ENCODE peak calls at places on chromosomes 4 and X, in six cellular contexts. M is astrocyte, L is pancreas, W is suprapubic skin, P is Peyer's patch, D is coronary artery. H is an unnamed sample.

GRCh38 chr4:78951862-78952472 is 12.7 kb upstream of the PAQR3 start:
- DNase-seq in M (no peak), L (no peak), W (no peak), P (no peak), D (no peak), H (peak)

GRCh38 chrX:30992381-30992904 is 79.4 kb downstream of the FTHL17 start:
- DNase-seq in M (peak), L (no peak), W (no peak), P (no peak), D (no peak), H (no peak)

GRCh38 chrX:67545772-67546495 is 2.1 kb downstream of the AR start:
- DNase-seq in M (no peak), L (peak), W (peak), P (no peak), D (peak), H (no peak)

GRCh38 chrX:7330551-7330950 is 182.6 kb upstream of the PUDP start:
- DNase-seq in M (no peak), L (no peak), W (no peak), P (no peak), D (no peak), H (no peak)

GRCh38 chrX:136147320-136147901 is at the start of gene FHL1:
- DNase-seq in M (no peak), L (peak), W (peak), P (peak), D (peak), H (peak)

GRCh38 chr4:1206299-1207156 is 34.1 kb upstream of the SPON2 start:
- DNase-seq in M (no peak), L (peak), W (no peak), P (peak), D (peak), H (peak)

GRCh38 chr4:109433281-109434006 is at the start of gene SEC24B:
- DNase-seq in M (peak), L (peak), W (peak), P (peak), D (peak), H (peak)

GRCh38 chrX:152842772-152843338 is 12.0 kb downstream of the NSDHL start:
- DNase-seq in M (no peak), L (no peak), W (no peak), P (no peak), D (no peak), H (no peak)

GRCh38 chr4:139209470-139210063 is 32.5 kb upstream of the ELF2 start:
- DNase-seq in M (no peak), L (no peak), W (no peak), P (no peak), D (no peak), H (no peak)

DNA sequence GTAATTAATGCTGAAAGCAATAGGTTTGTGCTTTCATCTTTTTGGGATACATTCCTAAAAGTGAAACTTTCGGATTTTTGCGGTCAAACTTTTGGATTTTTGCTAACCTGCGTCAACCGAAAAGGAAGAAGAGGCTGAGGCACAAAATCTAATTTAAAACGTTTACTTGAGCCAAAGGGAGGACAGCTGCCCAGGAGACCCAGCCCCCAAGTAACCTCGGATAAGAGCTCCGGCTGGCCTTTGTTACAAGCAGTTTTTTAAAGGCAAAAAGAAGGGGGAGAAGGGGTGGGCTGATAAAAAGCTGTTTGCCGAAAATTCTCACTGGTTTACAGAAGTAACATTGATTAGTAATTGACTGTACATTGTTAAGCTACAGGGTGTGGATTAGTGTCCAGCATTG is 59.3 kb upstream of the USP9X start:
- DNase-seq in M (peak), L (no peak), W (no peak), P (no peak), D (no peak), H (no peak)
- H3K27ac ChIP-seq in M (peak), L (no peak), W (no peak), P (peak), D (no peak), H (no peak)

DNA sequence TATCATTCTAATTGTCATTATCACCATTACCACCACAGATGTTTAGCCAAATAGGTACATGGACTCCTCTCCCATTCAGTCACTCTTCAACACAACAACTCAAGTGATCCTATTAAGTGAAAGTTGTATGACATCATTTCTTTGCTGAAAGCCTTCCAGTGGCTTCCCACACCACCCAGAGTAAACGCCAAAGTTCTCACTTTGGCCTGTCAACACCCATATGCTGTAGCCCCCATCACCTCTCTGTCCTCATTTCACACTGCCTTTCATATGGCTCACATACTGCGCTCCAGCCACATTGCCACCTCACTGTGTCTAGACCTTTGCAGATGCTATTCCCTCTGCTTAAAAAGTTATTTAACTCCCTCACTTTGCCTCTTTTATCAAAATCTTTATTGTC is 682.3 kb downstream of the ADGRL3 start:
- DNase-seq in M (no peak), L (no peak), W (no peak), P (no peak), D (no peak), H (no peak)
- TF ChIP-seq CTCF in M (no peak), L (no peak), W (no peak), P (no peak), D (no peak), H (no peak)

DNA sequence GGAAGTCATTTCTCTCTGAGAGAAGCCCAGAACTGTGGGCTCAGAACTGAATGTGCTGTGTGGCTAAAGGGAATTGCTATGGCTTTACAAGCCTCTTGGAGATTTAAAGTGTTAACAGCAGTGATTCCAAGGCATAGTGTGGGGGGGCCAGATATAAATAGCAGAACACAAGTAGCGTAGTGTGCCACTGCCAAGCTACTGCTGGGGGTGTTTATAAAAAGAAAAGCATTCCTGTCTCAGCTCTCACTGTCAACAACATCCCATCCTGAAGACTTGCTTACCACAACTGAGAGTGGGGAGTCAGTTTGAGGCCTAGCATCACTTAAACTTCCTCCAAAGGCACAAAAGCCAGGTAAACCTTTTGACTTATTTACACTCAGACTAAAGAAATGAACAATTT is at the start of gene ART3:
- DNase-seq in M (no peak), L (no peak), W (no peak), P (no peak), D (no peak), H (no peak)
- H3K4me3 ChIP-seq in M (no peak), L (no peak), W (no peak), P (no peak), D (no peak), H (no peak)

DNA sequence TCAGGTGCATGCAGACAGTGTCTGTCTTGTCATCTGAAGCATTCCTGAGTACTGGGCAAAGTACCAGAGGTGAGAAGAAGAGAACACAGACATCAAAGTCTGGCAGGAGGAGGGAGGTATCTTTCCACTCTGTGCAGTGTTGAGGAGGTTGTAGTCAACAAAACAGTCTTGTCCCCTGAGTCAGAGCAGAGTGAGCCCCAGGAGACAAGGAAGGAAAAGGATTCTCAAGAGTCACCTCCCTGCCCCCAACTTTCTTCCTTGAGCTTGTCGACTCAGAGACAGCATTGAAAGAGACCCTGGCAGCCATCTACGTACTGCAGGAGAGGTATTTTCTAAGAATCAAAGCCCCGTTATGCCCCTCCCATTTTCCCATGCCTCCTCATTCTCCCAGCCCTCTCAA is 4.4 kb upstream of the SRPX start:
- DNase-seq in M (no peak), L (no peak), W (no peak), P (no peak), D (no peak), H (no peak)
- H3K27ac ChIP-seq in M (peak), L (no peak), W (no peak), P (no peak), D (no peak), H (no peak)

GRCh38 chr4:159297088-159297487 is 194.2 kb downstream of the RAPGEF2 start:
- DNase-seq in M (no peak), L (no peak), W (no peak), P (no peak), D (no peak), H (no peak)
- TF ChIP-seq CTCF in M (no peak), L (no peak), W (no peak), P (no peak), D (no peak), H (no peak)

GRCh38 chr4:76897522-76898384 is at the start of gene SOWAHB:
- DNase-seq in M (no peak), L (peak), W (peak), P (peak), D (peak), H (peak)
- H3K4me3 ChIP-seq in M (peak), L (peak), W (peak), P (peak), D (peak), H (peak)

GRCh38 chr4:120225527-120225926 is 158.9 kb upstream of the MAD2L1 start:
- DNase-seq in M (no peak), L (no peak), W (no peak), P (no peak), D (no peak), H (no peak)
- H3K27ac ChIP-seq in M (no peak), L (no peak), W (no peak), P (no peak), D (no peak), H (no peak)

GRCh38 chrX:45070116-45071007 is 130.3 kb downstream of the DIPK2B start:
- DNase-seq in M (peak), L (no peak), W (no peak), P (no peak), D (no peak), H (peak)
- TF ChIP-seq CTCF in M (peak), L (peak), W (no peak), P (no peak), D (peak), H (peak)

H was measured in WERI-Rb-1.